ENCODE peak calls at places on chromosomes 5 and 9, in nine cellular contexts. One of them, this sample, is unnamed.

GRCh38 chr9:76571288-76572204 is 112.6 kb downstream of the GCNT1 start:
- DNase-seq in Right ventricle myocardium superior: peak
- DNase-seq in tibial nerve: no peak
- DNase-seq in fibroblast of gingiva: peak
- DNase-seq in astrocyte of the spinal cord: no peak
- DNase-seq in head of caudate nucleus: no peak
- DNase-seq in GM12891: no peak
- DNase-seq in iris pigment epithelial cell: no peak
- DNase-seq in NCI-H226: no peak
- DNase-seq in this sample: no peak

GRCh38 chr5:115968770-115969169 is 6.5 kb downstream of the LVRN start:
- DNase-seq in Right ventricle myocardium superior: no peak
- DNase-seq in tibial nerve: no peak
- DNase-seq in fibroblast of gingiva: no peak
- DNase-seq in astrocyte of the spinal cord: no peak
- DNase-seq in head of caudate nucleus: no peak
- DNase-seq in GM12891: no peak
- DNase-seq in iris pigment epithelial cell: no peak
- DNase-seq in NCI-H226: no peak
- DNase-seq in this sample: no peak

GRCh38 chr5:132483101-132483500 is 7.5 kb downstream of the IRF1 start:
- DNase-seq in Right ventricle myocardium superior: no peak
- DNase-seq in tibial nerve: no peak
- DNase-seq in fibroblast of gingiva: no peak
- DNase-seq in astrocyte of the spinal cord: no peak
- DNase-seq in head of caudate nucleus: no peak
- DNase-seq in GM12891: no peak
- DNase-seq in iris pigment epithelial cell: no peak
- DNase-seq in NCI-H226: no peak
- DNase-seq in this sample: no peak

GRCh38 chr9:88033303-88033702 is 59.0 kb upstream of the CDK20 start:
- DNase-seq in Right ventricle myocardium superior: no peak
- DNase-seq in tibial nerve: no peak
- DNase-seq in fibroblast of gingiva: no peak
- DNase-seq in astrocyte of the spinal cord: no peak
- DNase-seq in head of caudate nucleus: no peak
- DNase-seq in GM12891: no peak
- DNase-seq in iris pigment epithelial cell: no peak
- DNase-seq in NCI-H226: no peak
- DNase-seq in this sample: no peak

GRCh38 chr5:142915840-142916424 is 145.8 kb downstream of the ARHGAP26 start:
- DNase-seq in Right ventricle myocardium superior: no peak
- DNase-seq in tibial nerve: no peak
- DNase-seq in fibroblast of gingiva: no peak
- DNase-seq in astrocyte of the spinal cord: peak
- DNase-seq in head of caudate nucleus: no peak
- DNase-seq in GM12891: peak
- DNase-seq in iris pigment epithelial cell: peak
- DNase-seq in NCI-H226: peak
- DNase-seq in this sample: peak

GRCh38 chr5:121573844-121574243 is 277.8 kb upstream of the FTMT start:
- DNase-seq in Right ventricle myocardium superior: no peak
- DNase-seq in tibial nerve: no peak
- DNase-seq in fibroblast of gingiva: no peak
- DNase-seq in astrocyte of the spinal cord: peak
- DNase-seq in head of caudate nucleus: no peak
- DNase-seq in GM12891: no peak
- DNase-seq in iris pigment epithelial cell: no peak
- DNase-seq in NCI-H226: no peak
- DNase-seq in this sample: no peak

GRCh38 chr5:9927106-9927505 is 297.0 kb upstream of the TAS2R1 start:
- DNase-seq in Right ventricle myocardium superior: no peak
- DNase-seq in tibial nerve: no peak
- DNase-seq in fibroblast of gingiva: no peak
- DNase-seq in astrocyte of the spinal cord: peak
- DNase-seq in head of caudate nucleus: no peak
- DNase-seq in GM12891: no peak
- DNase-seq in iris pigment epithelial cell: peak
- DNase-seq in NCI-H226: peak
- DNase-seq in this sample: no peak

GRCh38 chr9:22097712-22098111 is 88.6 kb upstream of the CDKN2B start:
- DNase-seq in Right ventricle myocardium superior: no peak
- DNase-seq in tibial nerve: no peak
- DNase-seq in fibroblast of gingiva: peak
- DNase-seq in astrocyte of the spinal cord: peak
- DNase-seq in head of caudate nucleus: no peak
- DNase-seq in GM12891: no peak
- DNase-seq in iris pigment epithelial cell: peak
- DNase-seq in NCI-H226: peak
- DNase-seq in this sample: peak

GRCh38 chr5:136028782-136029742 is at the start of gene TGFBI:
- DNase-seq in Right ventricle myocardium superior: peak
- DNase-seq in tibial nerve: peak
- DNase-seq in fibroblast of gingiva: peak
- DNase-seq in astrocyte of the spinal cord: peak
- DNase-seq in head of caudate nucleus: peak
- DNase-seq in GM12891: no peak
- DNase-seq in iris pigment epithelial cell: peak
- DNase-seq in NCI-H226: peak
- DNase-seq in this sample: no peak

GRCh38 chr5:35183243-35183955 is 46.9 kb downstream of the PRLR start:
- DNase-seq in Right ventricle myocardium superior: peak
- DNase-seq in tibial nerve: peak
- DNase-seq in fibroblast of gingiva: peak
- DNase-seq in astrocyte of the spinal cord: peak
- DNase-seq in head of caudate nucleus: no peak
- DNase-seq in GM12891: peak
- DNase-seq in iris pigment epithelial cell: peak
- DNase-seq in NCI-H226: peak
- DNase-seq in this sample: peak

GRCh38 chr9:135789838-135790291 is 87.9 kb downstream of the KCNT1 start:
- DNase-seq in Right ventricle myocardium superior: no peak
- DNase-seq in tibial nerve: no peak
- DNase-seq in fibroblast of gingiva: no peak
- DNase-seq in astrocyte of the spinal cord: no peak
- DNase-seq in head of caudate nucleus: no peak
- DNase-seq in GM12891: peak
- DNase-seq in iris pigment epithelial cell: no peak
- DNase-seq in NCI-H226: no peak
- DNase-seq in this sample: no peak

GRCh38 chr9:22683393-22684075 is 236.9 kb downstream of the DMRTA1 start:
- DNase-seq in Right ventricle myocardium superior: no peak
- DNase-seq in tibial nerve: no peak
- DNase-seq in fibroblast of gingiva: peak
- DNase-seq in astrocyte of the spinal cord: peak
- DNase-seq in head of caudate nucleus: no peak
- DNase-seq in GM12891: no peak
- DNase-seq in iris pigment epithelial cell: peak
- DNase-seq in NCI-H226: peak
- DNase-seq in this sample: peak

GRCh38 chr5:56112526-56113121 is 117.9 kb upstream of the IL6ST start:
- DNase-seq in Right ventricle myocardium superior: no peak
- DNase-seq in tibial nerve: peak
- DNase-seq in fibroblast of gingiva: peak
- DNase-seq in astrocyte of the spinal cord: no peak
- DNase-seq in head of caudate nucleus: no peak
- DNase-seq in GM12891: no peak
- DNase-seq in iris pigment epithelial cell: peak
- DNase-seq in NCI-H226: peak
- DNase-seq in this sample: no peak

GRCh38 chr5:74766348-74766886 is 500 bp downstream of the GFM2 start:
- DNase-seq in Right ventricle myocardium superior: no peak
- DNase-seq in tibial nerve: peak
- DNase-seq in fibroblast of gingiva: peak
- DNase-seq in astrocyte of the spinal cord: peak
- DNase-seq in head of caudate nucleus: no peak
- DNase-seq in GM12891: peak
- DNase-seq in iris pigment epithelial cell: peak
- DNase-seq in NCI-H226: peak
- DNase-seq in this sample: peak

GRCh38 chr5:141914154-141914743 is 9.4 kb upstream of the DELE1 start:
- DNase-seq in Right ventricle myocardium superior: peak
- DNase-seq in tibial nerve: no peak
- DNase-seq in fibroblast of gingiva: no peak
- DNase-seq in astrocyte of the spinal cord: no peak
- DNase-seq in head of caudate nucleus: peak
- DNase-seq in GM12891: peak
- DNase-seq in iris pigment epithelial cell: peak
- DNase-seq in NCI-H226: no peak
- DNase-seq in this sample: no peak

This sample was measured in HT1080.